ENCODE peak calls at places on chromosome 14, in seven cellular contexts. One of them, this sample, is unnamed.

GRCh38 chr14:33709711-33710110 is 241.2 kb downstream of the EGLN3 start:
- DNase-seq in HL-60: no peak
- DNase-seq in kidney: no peak
- DNase-seq in BJ: no peak
- DNase-seq in colonic mucosa: no peak
- DNase-seq in A549: no peak
- DNase-seq in left ventricle myocardium inferior: no peak
- DNase-seq in this sample: no peak

GRCh38 chr14:61462566-61463195 is 141.3 kb downstream of the PRKCH start:
- DNase-seq in kidney: no peak
- DNase-seq in left ventricle myocardium inferior: no peak
- DNase-seq in A549: peak
- DNase-seq in HL-60: no peak
- DNase-seq in BJ: no peak
- DNase-seq in colonic mucosa: peak
- DNase-seq in this sample: no peak

GRCh38 chr14:32417956-32418552 is 89.0 kb downstream of the AKAP6 start:
- DNase-seq in kidney: peak
- DNase-seq in colonic mucosa: peak
- DNase-seq in HL-60: no peak
- DNase-seq in BJ: no peak
- DNase-seq in left ventricle myocardium inferior: peak
- DNase-seq in A549: peak
- DNase-seq in this sample: no peak

GRCh38 chr14:99915305-99916090 is 122.3 kb downstream of the EML1 start:
- DNase-seq in left ventricle myocardium inferior: no peak
- DNase-seq in kidney: no peak
- DNase-seq in A549: no peak
- DNase-seq in colonic mucosa: no peak
- DNase-seq in HL-60: no peak
- DNase-seq in BJ: no peak
- DNase-seq in this sample: no peak

GRCh38 chr14:45793081-45793480 is 540.1 kb upstream of the MIS18BP1 start:
- DNase-seq in kidney: no peak
- DNase-seq in colonic mucosa: no peak
- DNase-seq in left ventricle myocardium inferior: no peak
- DNase-seq in HL-60: no peak
- DNase-seq in BJ: no peak
- DNase-seq in A549: no peak
- DNase-seq in this sample: no peak

GRCh38 chr14:61562321-61563161 is 132.8 kb upstream of the HIF1A start:
- DNase-seq in HL-60: peak
- DNase-seq in kidney: no peak
- DNase-seq in colonic mucosa: no peak
- DNase-seq in A549: peak
- DNase-seq in left ventricle myocardium inferior: no peak
- DNase-seq in BJ: peak
- DNase-seq in this sample: no peak

GRCh38 chr14:49306152-49306751 is 279.9 kb downstream of the RPS29 start:
- DNase-seq in A549: peak
- DNase-seq in HL-60: no peak
- DNase-seq in left ventricle myocardium inferior: no peak
- DNase-seq in colonic mucosa: no peak
- DNase-seq in kidney: no peak
- DNase-seq in BJ: no peak
- DNase-seq in this sample: no peak

GRCh38 chr14:75453817-75454434 is 26.1 kb downstream of the JDP2 start:
- DNase-seq in BJ: no peak
- DNase-seq in kidney: no peak
- DNase-seq in HL-60: no peak
- DNase-seq in colonic mucosa: no peak
- DNase-seq in left ventricle myocardium inferior: no peak
- DNase-seq in A549: no peak
- DNase-seq in this sample: no peak

GRCh38 chr14:73744874-73745529 is 30.8 kb upstream of the PNMA1 start:
- DNase-seq in colonic mucosa: peak
- DNase-seq in kidney: peak
- DNase-seq in BJ: no peak
- DNase-seq in left ventricle myocardium inferior: no peak
- DNase-seq in HL-60: no peak
- DNase-seq in A549: no peak
- DNase-seq in this sample: peak

GRCh38 chr14:90551733-90552464 is 155.1 kb downstream of the CALM1 start:
- DNase-seq in HL-60: no peak
- DNase-seq in BJ: no peak
- DNase-seq in colonic mucosa: no peak
- DNase-seq in left ventricle myocardium inferior: no peak
- DNase-seq in kidney: no peak
- DNase-seq in A549: no peak
- DNase-seq in this sample: peak

GRCh38 chr14:90851327-90852036 is 35.3 kb upstream of the TTC7B start:
- DNase-seq in kidney: no peak
- DNase-seq in A549: no peak
- DNase-seq in colonic mucosa: no peak
- DNase-seq in BJ: no peak
- DNase-seq in HL-60: no peak
- DNase-seq in left ventricle myocardium inferior: no peak
- DNase-seq in this sample: no peak

GRCh38 chr14:95204705-95205104 is 47.4 kb upstream of the DICER1 start:
- DNase-seq in kidney: no peak
- DNase-seq in left ventricle myocardium inferior: no peak
- DNase-seq in A549: no peak
- DNase-seq in HL-60: no peak
- DNase-seq in BJ: no peak
- DNase-seq in colonic mucosa: no peak
- DNase-seq in this sample: peak

GRCh38 chr14:67410313-67410712 is 1.7 kb downstream of the PLEK2 start:
- DNase-seq in BJ: no peak
- DNase-seq in A549: no peak
- DNase-seq in HL-60: no peak
- DNase-seq in colonic mucosa: peak
- DNase-seq in left ventricle myocardium inferior: no peak
- DNase-seq in kidney: no peak
- DNase-seq in this sample: peak

GRCh38 chr14:56081139-56081538 is 37.1 kb upstream of the PELI2 start:
- DNase-seq in kidney: no peak
- DNase-seq in colonic mucosa: no peak
- DNase-seq in BJ: peak
- DNase-seq in A549: no peak
- DNase-seq in left ventricle myocardium inferior: no peak
- DNase-seq in HL-60: no peak
- DNase-seq in this sample: no peak

GRCh38 chr14:24071144-24071697 is at the start of gene CPNE6:
- DNase-seq in HL-60: no peak
- DNase-seq in colonic mucosa: no peak
- DNase-seq in kidney: peak
- DNase-seq in A549: no peak
- DNase-seq in BJ: no peak
- DNase-seq in left ventricle myocardium inferior: no peak
- DNase-seq in this sample: no peak

GRCh38 chr14:21104448-21105060 is 3.7 kb downstream of the TMEM253 start:
- DNase-seq in BJ: no peak
- DNase-seq in colonic mucosa: peak
- DNase-seq in left ventricle myocardium inferior: peak
- DNase-seq in HL-60: no peak
- DNase-seq in kidney: peak
- DNase-seq in A549: peak
- DNase-seq in this sample: peak

GRCh38 chr14:74867673-74868072 is 8.3 kb downstream of the PROX2 start:
- DNase-seq in left ventricle myocardium inferior: no peak
- DNase-seq in A549: no peak
- DNase-seq in BJ: no peak
- DNase-seq in colonic mucosa: no peak
- DNase-seq in kidney: no peak
- DNase-seq in HL-60: no peak
- DNase-seq in this sample: peak

GRCh38 chr14:54209501-54210231 is 187.1 kb upstream of the CDKN3 start:
- DNase-seq in left ventricle myocardium inferior: no peak
- DNase-seq in A549: no peak
- DNase-seq in BJ: no peak
- DNase-seq in HL-60: no peak
- DNase-seq in colonic mucosa: no peak
- DNase-seq in kidney: no peak
- DNase-seq in this sample: no peak

GRCh38 chr14:29937116-29937515 is 9.5 kb upstream of the PRKD1 start:
- DNase-seq in HL-60: no peak
- DNase-seq in BJ: no peak
- DNase-seq in kidney: no peak
- DNase-seq in A549: peak
- DNase-seq in colonic mucosa: no peak
- DNase-seq in left ventricle myocardium inferior: no peak
- DNase-seq in this sample: no peak

GRCh38 chr14:105486333-105486973 is at the start of gene CRIP1:
- DNase-seq in BJ: no peak
- DNase-seq in colonic mucosa: peak
- DNase-seq in kidney: no peak
- DNase-seq in A549: no peak
- DNase-seq in HL-60: no peak
- DNase-seq in left ventricle myocardium inferior: peak
- DNase-seq in this sample: no peak

GRCh38 chr14:65413739-65414045 is 1.2 kb downstream of the FUT8 start:
- DNase-seq in HL-60: no peak
- DNase-seq in BJ: no peak
- DNase-seq in left ventricle myocardium inferior: no peak
- DNase-seq in A549: no peak
- DNase-seq in kidney: no peak
- DNase-seq in colonic mucosa: peak
- DNase-seq in this sample: no peak

GRCh38 chr14:35349966-35350365 is 54.6 kb downstream of the NFKBIA start:
- DNase-seq in left ventricle myocardium inferior: no peak
- DNase-seq in kidney: no peak
- DNase-seq in HL-60: no peak
- DNase-seq in colonic mucosa: no peak
- DNase-seq in A549: no peak
- DNase-seq in BJ: no peak
- DNase-seq in this sample: peak

GRCh38 chr14:99259327-99259726 is 12.7 kb downstream of the BCL11B start:
- DNase-seq in left ventricle myocardium inferior: no peak
- DNase-seq in A549: no peak
- DNase-seq in HL-60: no peak
- DNase-seq in kidney: no peak
- DNase-seq in colonic mucosa: no peak
- DNase-seq in BJ: no peak
- DNase-seq in this sample: no peak

GRCh38 chr14:65847065-65847847 is 434.7 kb downstream of the FUT8 start:
- DNase-seq in kidney: no peak
- DNase-seq in left ventricle myocardium inferior: no peak
- DNase-seq in HL-60: no peak
- DNase-seq in A549: no peak
- DNase-seq in BJ: no peak
- DNase-seq in colonic mucosa: peak
- DNase-seq in this sample: no peak

GRCh38 chr14:71932229-71932951 is at the start of gene RGS6:
- DNase-seq in kidney: no peak
- DNase-seq in colonic mucosa: peak
- DNase-seq in left ventricle myocardium inferior: peak
- DNase-seq in BJ: no peak
- DNase-seq in A549: peak
- DNase-seq in HL-60: no peak
- DNase-seq in this sample: no peak

GRCh38 chr14:71931492-71932228 is 569 bp upstream of the RGS6 start:
- DNase-seq in left ventricle myocardium inferior: peak
- DNase-seq in kidney: no peak
- DNase-seq in BJ: no peak
- DNase-seq in HL-60: no peak
- DNase-seq in A549: no peak
- DNase-seq in colonic mucosa: no peak
- DNase-seq in this sample: no peak

GRCh38 chr14:71933026-71933587 is 878 bp downstream of the RGS6 start:
- DNase-seq in A549: no peak
- DNase-seq in BJ: no peak
- DNase-seq in left ventricle myocardium inferior: no peak
- DNase-seq in HL-60: no peak
- DNase-seq in kidney: no peak
- DNase-seq in colonic mucosa: no peak
- DNase-seq in this sample: no peak
- H3K4me3 ChIP-seq in A549: no peak
- H3K4me3 ChIP-seq in BJ: no peak
- H3K4me3 ChIP-seq in left ventricle myocardium inferior: peak
- H3K4me3 ChIP-seq in HL-60: no peak
- H3K4me3 ChIP-seq in kidney: peak
- H3K4me3 ChIP-seq in colonic mucosa: no peak
- H3K4me3 ChIP-seq in this sample: peak

GRCh38 chr14:64260418-64260817 is 33.8 kb downstream of the ESR2 start:
- DNase-seq in BJ: no peak
- DNase-seq in HL-60: no peak
- DNase-seq in A549: no peak
- DNase-seq in kidney: no peak
- DNase-seq in colonic mucosa: no peak
- DNase-seq in left ventricle myocardium inferior: no peak
- DNase-seq in this sample: no peak
- H3K4me3 ChIP-seq in BJ: no peak
- H3K4me3 ChIP-seq in HL-60: no peak
- H3K4me3 ChIP-seq in A549: no peak
- H3K4me3 ChIP-seq in kidney: no peak
- H3K4me3 ChIP-seq in colonic mucosa: no peak
- H3K4me3 ChIP-seq in left ventricle myocardium inferior: no peak
- H3K4me3 ChIP-seq in this sample: no peak

GRCh38 chr14:79378020-79378419 is 833.3 kb downstream of the DIO2 start:
- DNase-seq in kidney: no peak
- DNase-seq in HL-60: no peak
- DNase-seq in A549: no peak
- DNase-seq in colonic mucosa: no peak
- DNase-seq in BJ: no peak
- DNase-seq in left ventricle myocardium inferior: no peak
- DNase-seq in this sample: no peak
- H3K4me3 ChIP-seq in kidney: no peak
- H3K4me3 ChIP-seq in HL-60: no peak
- H3K4me3 ChIP-seq in A549: no peak
- H3K4me3 ChIP-seq in colonic mucosa: no peak
- H3K4me3 ChIP-seq in BJ: no peak
- H3K4me3 ChIP-seq in left ventricle myocardium inferior: no peak
- H3K4me3 ChIP-seq in this sample: no peak

DNA sequence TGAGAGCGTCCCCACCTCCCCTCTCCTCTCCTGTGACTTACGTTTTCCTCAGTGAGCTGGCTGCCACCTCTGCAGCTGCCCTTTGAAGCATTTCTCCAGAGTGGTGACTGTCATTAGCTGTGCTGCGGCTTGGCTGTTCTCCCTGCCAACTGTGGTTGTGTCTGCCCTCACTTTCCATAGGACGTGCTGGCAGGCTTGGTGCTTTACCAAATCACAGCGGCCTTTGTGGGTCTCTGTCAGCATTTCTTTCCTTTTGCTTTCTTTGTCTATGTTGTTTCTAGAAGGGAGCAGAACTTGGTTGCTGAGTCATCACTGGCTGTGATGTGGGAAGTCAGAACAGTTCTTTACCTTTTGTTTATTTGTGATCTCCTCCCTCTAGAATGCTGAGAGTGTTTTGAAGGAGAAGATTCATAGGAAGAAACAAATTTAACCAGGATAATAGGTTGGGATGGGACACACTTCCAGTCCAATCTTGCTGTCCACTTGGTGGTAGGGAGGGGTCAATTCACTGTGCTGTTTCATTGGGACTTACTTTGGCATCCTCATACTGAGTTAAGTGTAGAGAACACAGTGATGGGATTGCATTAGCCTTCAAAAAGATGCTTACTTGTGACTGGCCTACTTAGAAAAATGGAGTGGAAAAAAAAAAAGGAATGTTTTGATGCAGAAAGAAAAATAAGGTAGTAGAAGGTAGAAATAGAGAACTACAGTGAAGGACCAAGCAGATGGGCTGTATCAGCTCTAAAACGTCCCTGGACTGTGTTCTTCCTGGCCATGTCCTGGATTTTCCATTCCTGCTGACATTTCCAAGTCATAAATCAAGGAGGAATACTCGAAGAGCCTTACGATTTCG is 88.3 kb downstream of the TMX1 start:
- DNase-seq in colonic mucosa: no peak
- DNase-seq in kidney: no peak
- DNase-seq in left ventricle myocardium inferior: no peak
- DNase-seq in BJ: no peak
- DNase-seq in A549: peak
- DNase-seq in HL-60: no peak
- DNase-seq in this sample: no peak
- H3K4me3 ChIP-seq in colonic mucosa: no peak
- H3K4me3 ChIP-seq in kidney: no peak
- H3K4me3 ChIP-seq in left ventricle myocardium inferior: no peak
- H3K4me3 ChIP-seq in BJ: no peak
- H3K4me3 ChIP-seq in A549: no peak
- H3K4me3 ChIP-seq in HL-60: no peak
- H3K4me3 ChIP-seq in this sample: no peak

This sample was measured in sigmoid colon.